ENCODE peak calls at places on chromosome 6, in eight cellular contexts. One of them, this sample, is unnamed.

GRCh38 chr6:157980288-157981131 is 1.2 kb upstream of the SYNJ2 start:
- DNase-seq in stimulated activated CD4-positive, alpha-beta T cell treated with anti-CD3 and anti-CD28 coated beads, TNF-alpha, amount 100 ng/mL, for 24 hours: no peak
- DNase-seq in GM23338: no peak
- DNase-seq in stimulated activated CD8-positive, alpha-beta memory T cell treated with anti-CD3 and anti-CD28 coated beads, Interleukin-2, amount 100 ng/mL, for 48 hours: no peak
- DNase-seq in CD4-positive, alpha-beta memory T cell: peak; percentile 20
- DNase-seq in NCI-H1436: no peak
- DNase-seq in Panc1: no peak
- DNase-seq in HTR-8/SVneo: no peak
- DNase-seq in this sample: no peak

GRCh38 chr6:152748843-152749242 is 1.8 kb upstream of the VIP start:
- DNase-seq in stimulated activated CD4-positive, alpha-beta T cell treated with anti-CD3 and anti-CD28 coated beads, TNF-alpha, amount 100 ng/mL, for 24 hours: no peak
- DNase-seq in NCI-H1436: peak; percentile 30
- DNase-seq in CD4-positive, alpha-beta memory T cell: no peak
- DNase-seq in Panc1: peak; percentile 28
- DNase-seq in GM23338: peak; percentile 44
- DNase-seq in stimulated activated CD8-positive, alpha-beta memory T cell treated with anti-CD3 and anti-CD28 coated beads, Interleukin-2, amount 100 ng/mL, for 48 hours: no peak
- DNase-seq in HTR-8/SVneo: no peak
- DNase-seq in this sample: no peak

GRCh38 chr6:37137881-37138568 is 31.9 kb upstream of the PIM1 start:
- DNase-seq in Panc1: no peak
- DNase-seq in stimulated activated CD4-positive, alpha-beta T cell treated with anti-CD3 and anti-CD28 coated beads, TNF-alpha, amount 100 ng/mL, for 24 hours: no peak
- DNase-seq in stimulated activated CD8-positive, alpha-beta memory T cell treated with anti-CD3 and anti-CD28 coated beads, Interleukin-2, amount 100 ng/mL, for 48 hours: no peak
- DNase-seq in GM23338: no peak
- DNase-seq in CD4-positive, alpha-beta memory T cell: no peak
- DNase-seq in HTR-8/SVneo: peak; percentile 65
- DNase-seq in NCI-H1436: no peak
- DNase-seq in this sample: no peak

GRCh38 chr6:108839068-108839467 is 9.2 kb upstream of the ARMC2 start:
- DNase-seq in NCI-H1436: no peak
- DNase-seq in stimulated activated CD4-positive, alpha-beta T cell treated with anti-CD3 and anti-CD28 coated beads, TNF-alpha, amount 100 ng/mL, for 24 hours: no peak
- DNase-seq in GM23338: peak; percentile 44
- DNase-seq in CD4-positive, alpha-beta memory T cell: no peak
- DNase-seq in stimulated activated CD8-positive, alpha-beta memory T cell treated with anti-CD3 and anti-CD28 coated beads, Interleukin-2, amount 100 ng/mL, for 48 hours: no peak
- DNase-seq in HTR-8/SVneo: no peak
- DNase-seq in Panc1: no peak
- DNase-seq in this sample: no peak

GRCh38 chr6:136783495-136784270 is 8.6 kb downstream of the MAP3K5 start:
- DNase-seq in CD4-positive, alpha-beta memory T cell: no peak
- DNase-seq in GM23338: no peak
- DNase-seq in Panc1: no peak
- DNase-seq in stimulated activated CD8-positive, alpha-beta memory T cell treated with anti-CD3 and anti-CD28 coated beads, Interleukin-2, amount 100 ng/mL, for 48 hours: no peak
- DNase-seq in stimulated activated CD4-positive, alpha-beta T cell treated with anti-CD3 and anti-CD28 coated beads, TNF-alpha, amount 100 ng/mL, for 24 hours: no peak
- DNase-seq in HTR-8/SVneo: no peak
- DNase-seq in NCI-H1436: no peak
- DNase-seq in this sample: no peak

GRCh38 chr6:80457044-80457933 is 350.8 kb downstream of the BCKDHB start:
- DNase-seq in HTR-8/SVneo: peak; percentile 31
- DNase-seq in stimulated activated CD4-positive, alpha-beta T cell treated with anti-CD3 and anti-CD28 coated beads, TNF-alpha, amount 100 ng/mL, for 24 hours: no peak
- DNase-seq in CD4-positive, alpha-beta memory T cell: no peak
- DNase-seq in stimulated activated CD8-positive, alpha-beta memory T cell treated with anti-CD3 and anti-CD28 coated beads, Interleukin-2, amount 100 ng/mL, for 48 hours: no peak
- DNase-seq in GM23338: no peak
- DNase-seq in NCI-H1436: no peak
- DNase-seq in Panc1: no peak
- DNase-seq in this sample: no peak

GRCh38 chr6:41637179-41638001 is 878 bp upstream of the MDFI start:
- DNase-seq in Panc1: no peak
- DNase-seq in NCI-H1436: no peak
- DNase-seq in stimulated activated CD8-positive, alpha-beta memory T cell treated with anti-CD3 and anti-CD28 coated beads, Interleukin-2, amount 100 ng/mL, for 48 hours: no peak
- DNase-seq in GM23338: peak; percentile 67
- DNase-seq in CD4-positive, alpha-beta memory T cell: no peak
- DNase-seq in HTR-8/SVneo: peak; percentile 31
- DNase-seq in stimulated activated CD4-positive, alpha-beta T cell treated with anti-CD3 and anti-CD28 coated beads, TNF-alpha, amount 100 ng/mL, for 24 hours: no peak
- DNase-seq in this sample: no peak

GRCh38 chr6:79426625-79427278 is 110.5 kb downstream of the LCA5 start:
- DNase-seq in stimulated activated CD4-positive, alpha-beta T cell treated with anti-CD3 and anti-CD28 coated beads, TNF-alpha, amount 100 ng/mL, for 24 hours: no peak
- DNase-seq in CD4-positive, alpha-beta memory T cell: no peak
- DNase-seq in NCI-H1436: no peak
- DNase-seq in stimulated activated CD8-positive, alpha-beta memory T cell treated with anti-CD3 and anti-CD28 coated beads, Interleukin-2, amount 100 ng/mL, for 48 hours: no peak
- DNase-seq in HTR-8/SVneo: no peak
- DNase-seq in Panc1: no peak
- DNase-seq in GM23338: no peak
- DNase-seq in this sample: no peak

GRCh38 chr6:53119772-53120409 is 28.8 kb downstream of the GCM1 start:
- DNase-seq in CD4-positive, alpha-beta memory T cell: no peak
- DNase-seq in NCI-H1436: no peak
- DNase-seq in stimulated activated CD4-positive, alpha-beta T cell treated with anti-CD3 and anti-CD28 coated beads, TNF-alpha, amount 100 ng/mL, for 24 hours: no peak
- DNase-seq in GM23338: peak; percentile 64
- DNase-seq in stimulated activated CD8-positive, alpha-beta memory T cell treated with anti-CD3 and anti-CD28 coated beads, Interleukin-2, amount 100 ng/mL, for 48 hours: no peak
- DNase-seq in Panc1: peak; percentile 22
- DNase-seq in HTR-8/SVneo: peak; percentile 14
- DNase-seq in this sample: no peak

GRCh38 chr6:112144145-112144926 is 56.9 kb downstream of the FAM229B start:
- DNase-seq in stimulated activated CD4-positive, alpha-beta T cell treated with anti-CD3 and anti-CD28 coated beads, TNF-alpha, amount 100 ng/mL, for 24 hours: no peak
- DNase-seq in GM23338: no peak
- DNase-seq in NCI-H1436: peak; percentile 32
- DNase-seq in Panc1: no peak
- DNase-seq in stimulated activated CD8-positive, alpha-beta memory T cell treated with anti-CD3 and anti-CD28 coated beads, Interleukin-2, amount 100 ng/mL, for 48 hours: no peak
- DNase-seq in HTR-8/SVneo: no peak
- DNase-seq in CD4-positive, alpha-beta memory T cell: no peak
- DNase-seq in this sample: no peak

GRCh38 chr6:32176476-32177181 is 745 bp upstream of the AGPAT1 start:
- DNase-seq in GM23338: no peak
- DNase-seq in CD4-positive, alpha-beta memory T cell: no peak
- DNase-seq in stimulated activated CD4-positive, alpha-beta T cell treated with anti-CD3 and anti-CD28 coated beads, TNF-alpha, amount 100 ng/mL, for 24 hours: no peak
- DNase-seq in HTR-8/SVneo: no peak
- DNase-seq in stimulated activated CD8-positive, alpha-beta memory T cell treated with anti-CD3 and anti-CD28 coated beads, Interleukin-2, amount 100 ng/mL, for 48 hours: no peak
- DNase-seq in Panc1: no peak
- DNase-seq in NCI-H1436: no peak
- DNase-seq in this sample: no peak

GRCh38 chr6:169654590-169655391 is 47.0 kb downstream of the WDR27 start:
- DNase-seq in stimulated activated CD4-positive, alpha-beta T cell treated with anti-CD3 and anti-CD28 coated beads, TNF-alpha, amount 100 ng/mL, for 24 hours: peak; percentile 25
- DNase-seq in stimulated activated CD8-positive, alpha-beta memory T cell treated with anti-CD3 and anti-CD28 coated beads, Interleukin-2, amount 100 ng/mL, for 48 hours: peak; percentile 33
- DNase-seq in NCI-H1436: peak; percentile 63
- DNase-seq in GM23338: peak; percentile 82
- DNase-seq in HTR-8/SVneo: no peak
- DNase-seq in Panc1: peak; percentile 24
- DNase-seq in CD4-positive, alpha-beta memory T cell: peak; percentile 81
- DNase-seq in this sample: peak; percentile 39

GRCh38 chr6:83578057-83578456 is 65.7 kb downstream of the PRSS35 start:
- DNase-seq in HTR-8/SVneo: no peak
- DNase-seq in NCI-H1436: no peak
- DNase-seq in stimulated activated CD4-positive, alpha-beta T cell treated with anti-CD3 and anti-CD28 coated beads, TNF-alpha, amount 100 ng/mL, for 24 hours: no peak
- DNase-seq in Panc1: no peak
- DNase-seq in CD4-positive, alpha-beta memory T cell: no peak
- DNase-seq in stimulated activated CD8-positive, alpha-beta memory T cell treated with anti-CD3 and anti-CD28 coated beads, Interleukin-2, amount 100 ng/mL, for 48 hours: no peak
- DNase-seq in GM23338: no peak
- DNase-seq in this sample: no peak

GRCh38 chr6:160088069-160088773 is 33.4 kb upstream of the SLC22A1 start:
- DNase-seq in stimulated activated CD8-positive, alpha-beta memory T cell treated with anti-CD3 and anti-CD28 coated beads, Interleukin-2, amount 100 ng/mL, for 48 hours: no peak
- DNase-seq in stimulated activated CD4-positive, alpha-beta T cell treated with anti-CD3 and anti-CD28 coated beads, TNF-alpha, amount 100 ng/mL, for 24 hours: no peak
- DNase-seq in Panc1: no peak
- DNase-seq in CD4-positive, alpha-beta memory T cell: no peak
- DNase-seq in NCI-H1436: peak; percentile 5
- DNase-seq in HTR-8/SVneo: peak; percentile 79
- DNase-seq in GM23338: peak; percentile 71
- DNase-seq in this sample: no peak

GRCh38 chr6:73519943-73520687 is 717 bp downstream of the EEF1A1 start:
- DNase-seq in Panc1: no peak
- DNase-seq in HTR-8/SVneo: peak; percentile 44
- DNase-seq in NCI-H1436: peak; percentile 54
- DNase-seq in CD4-positive, alpha-beta memory T cell: peak; percentile 79
- DNase-seq in stimulated activated CD4-positive, alpha-beta T cell treated with anti-CD3 and anti-CD28 coated beads, TNF-alpha, amount 100 ng/mL, for 24 hours: peak; percentile 78
- DNase-seq in GM23338: peak; percentile 57
- DNase-seq in stimulated activated CD8-positive, alpha-beta memory T cell treated with anti-CD3 and anti-CD28 coated beads, Interleukin-2, amount 100 ng/mL, for 48 hours: peak; percentile 66
- DNase-seq in this sample: no peak

GRCh38 chr6:113318553-113318952 is 538.6 kb upstream of the MARCKS start:
- DNase-seq in Panc1: no peak
- DNase-seq in stimulated activated CD4-positive, alpha-beta T cell treated with anti-CD3 and anti-CD28 coated beads, TNF-alpha, amount 100 ng/mL, for 24 hours: no peak
- DNase-seq in HTR-8/SVneo: no peak
- DNase-seq in GM23338: no peak
- DNase-seq in stimulated activated CD8-positive, alpha-beta memory T cell treated with anti-CD3 and anti-CD28 coated beads, Interleukin-2, amount 100 ng/mL, for 48 hours: no peak
- DNase-seq in CD4-positive, alpha-beta memory T cell: no peak
- DNase-seq in NCI-H1436: peak; percentile 41
- DNase-seq in this sample: no peak

GRCh38 chr6:44701637-44702101 is 314.2 kb downstream of the CDC5L start:
- DNase-seq in GM23338: peak; percentile 53
- DNase-seq in HTR-8/SVneo: no peak
- DNase-seq in stimulated activated CD4-positive, alpha-beta T cell treated with anti-CD3 and anti-CD28 coated beads, TNF-alpha, amount 100 ng/mL, for 24 hours: no peak
- DNase-seq in Panc1: no peak
- DNase-seq in CD4-positive, alpha-beta memory T cell: no peak
- DNase-seq in stimulated activated CD8-positive, alpha-beta memory T cell treated with anti-CD3 and anti-CD28 coated beads, Interleukin-2, amount 100 ng/mL, for 48 hours: no peak
- DNase-seq in NCI-H1436: no peak
- DNase-seq in this sample: no peak

GRCh38 chr6:137874204-137875001 is 7.3 kb downstream of the TNFAIP3 start:
- DNase-seq in stimulated activated CD4-positive, alpha-beta T cell treated with anti-CD3 and anti-CD28 coated beads, TNF-alpha, amount 100 ng/mL, for 24 hours: no peak
- DNase-seq in GM23338: no peak
- DNase-seq in NCI-H1436: no peak
- DNase-seq in HTR-8/SVneo: no peak
- DNase-seq in CD4-positive, alpha-beta memory T cell: peak; percentile 22
- DNase-seq in Panc1: no peak
- DNase-seq in stimulated activated CD8-positive, alpha-beta memory T cell treated with anti-CD3 and anti-CD28 coated beads, Interleukin-2, amount 100 ng/mL, for 48 hours: no peak
- DNase-seq in this sample: no peak

GRCh38 chr6:11168091-11168635 is 56.6 kb upstream of the ERVFRD-1 start:
- DNase-seq in NCI-H1436: no peak
- DNase-seq in GM23338: no peak
- DNase-seq in HTR-8/SVneo: no peak
- DNase-seq in stimulated activated CD4-positive, alpha-beta T cell treated with anti-CD3 and anti-CD28 coated beads, TNF-alpha, amount 100 ng/mL, for 24 hours: no peak
- DNase-seq in stimulated activated CD8-positive, alpha-beta memory T cell treated with anti-CD3 and anti-CD28 coated beads, Interleukin-2, amount 100 ng/mL, for 48 hours: no peak
- DNase-seq in Panc1: no peak
- DNase-seq in CD4-positive, alpha-beta memory T cell: no peak
- DNase-seq in this sample: no peak

GRCh38 chr6:34688956-34689355 is 7.6 kb downstream of the ILRUN start:
- DNase-seq in HTR-8/SVneo: no peak
- DNase-seq in stimulated activated CD8-positive, alpha-beta memory T cell treated with anti-CD3 and anti-CD28 coated beads, Interleukin-2, amount 100 ng/mL, for 48 hours: no peak
- DNase-seq in NCI-H1436: no peak
- DNase-seq in GM23338: no peak
- DNase-seq in CD4-positive, alpha-beta memory T cell: no peak
- DNase-seq in Panc1: no peak
- DNase-seq in stimulated activated CD4-positive, alpha-beta T cell treated with anti-CD3 and anti-CD28 coated beads, TNF-alpha, amount 100 ng/mL, for 24 hours: no peak
- DNase-seq in this sample: no peak

GRCh38 chr6:141326426-141326825 is 806.3 kb upstream of the GJE1 start:
- DNase-seq in Panc1: peak; percentile 97
- DNase-seq in stimulated activated CD4-positive, alpha-beta T cell treated with anti-CD3 and anti-CD28 coated beads, TNF-alpha, amount 100 ng/mL, for 24 hours: peak; percentile 63
- DNase-seq in NCI-H1436: no peak
- DNase-seq in GM23338: no peak
- DNase-seq in CD4-positive, alpha-beta memory T cell: peak; percentile 47
- DNase-seq in stimulated activated CD8-positive, alpha-beta memory T cell treated with anti-CD3 and anti-CD28 coated beads, Interleukin-2, amount 100 ng/mL, for 48 hours: peak; percentile 10
- DNase-seq in HTR-8/SVneo: peak; percentile 41
- DNase-seq in this sample: no peak

GRCh38 chr6:111533087-111533784 is 50.2 kb upstream of the REV3L start:
- DNase-seq in stimulated activated CD4-positive, alpha-beta T cell treated with anti-CD3 and anti-CD28 coated beads, TNF-alpha, amount 100 ng/mL, for 24 hours: no peak
- DNase-seq in CD4-positive, alpha-beta memory T cell: peak; percentile 21
- DNase-seq in GM23338: no peak
- DNase-seq in HTR-8/SVneo: no peak
- DNase-seq in stimulated activated CD8-positive, alpha-beta memory T cell treated with anti-CD3 and anti-CD28 coated beads, Interleukin-2, amount 100 ng/mL, for 48 hours: no peak
- DNase-seq in Panc1: no peak
- DNase-seq in NCI-H1436: no peak
- DNase-seq in this sample: no peak

GRCh38 chr6:28140616-28141015 is 1.1 kb upstream of the ZKSCAN8 start:
- DNase-seq in NCI-H1436: no peak
- DNase-seq in stimulated activated CD4-positive, alpha-beta T cell treated with anti-CD3 and anti-CD28 coated beads, TNF-alpha, amount 100 ng/mL, for 24 hours: no peak
- DNase-seq in GM23338: no peak
- DNase-seq in HTR-8/SVneo: no peak
- DNase-seq in CD4-positive, alpha-beta memory T cell: no peak
- DNase-seq in stimulated activated CD8-positive, alpha-beta memory T cell treated with anti-CD3 and anti-CD28 coated beads, Interleukin-2, amount 100 ng/mL, for 48 hours: no peak
- DNase-seq in Panc1: no peak
- DNase-seq in this sample: no peak

GRCh38 chr6:257031-257725 is 35.1 kb upstream of the DUSP22 start:
- DNase-seq in GM23338: peak; percentile 5
- DNase-seq in HTR-8/SVneo: no peak
- DNase-seq in stimulated activated CD8-positive, alpha-beta memory T cell treated with anti-CD3 and anti-CD28 coated beads, Interleukin-2, amount 100 ng/mL, for 48 hours: no peak
- DNase-seq in Panc1: no peak
- DNase-seq in CD4-positive, alpha-beta memory T cell: no peak
- DNase-seq in stimulated activated CD4-positive, alpha-beta T cell treated with anti-CD3 and anti-CD28 coated beads, TNF-alpha, amount 100 ng/mL, for 24 hours: no peak
- DNase-seq in NCI-H1436: no peak
- DNase-seq in this sample: no peak

GRCh38 chr6:93210908-93211307 is 208.5 kb downstream of the EPHA7 start:
- DNase-seq in CD4-positive, alpha-beta memory T cell: no peak
- DNase-seq in stimulated activated CD4-positive, alpha-beta T cell treated with anti-CD3 and anti-CD28 coated beads, TNF-alpha, amount 100 ng/mL, for 24 hours: no peak
- DNase-seq in HTR-8/SVneo: no peak
- DNase-seq in GM23338: peak; percentile 28
- DNase-seq in stimulated activated CD8-positive, alpha-beta memory T cell treated with anti-CD3 and anti-CD28 coated beads, Interleukin-2, amount 100 ng/mL, for 48 hours: no peak
- DNase-seq in Panc1: no peak
- DNase-seq in NCI-H1436: no peak
- DNase-seq in this sample: no peak

GRCh38 chr6:46103437-46103836 is 26.4 kb upstream of the ENPP4 start:
- DNase-seq in stimulated activated CD4-positive, alpha-beta T cell treated with anti-CD3 and anti-CD28 coated beads, TNF-alpha, amount 100 ng/mL, for 24 hours: no peak
- DNase-seq in CD4-positive, alpha-beta memory T cell: no peak
- DNase-seq in GM23338: peak; percentile 21
- DNase-seq in HTR-8/SVneo: no peak
- DNase-seq in NCI-H1436: no peak
- DNase-seq in Panc1: no peak
- DNase-seq in stimulated activated CD8-positive, alpha-beta memory T cell treated with anti-CD3 and anti-CD28 coated beads, Interleukin-2, amount 100 ng/mL, for 48 hours: no peak
- DNase-seq in this sample: no peak

GRCh38 chr6:56677559-56677958 is 34.9 kb upstream of the DST start:
- DNase-seq in NCI-H1436: no peak
- DNase-seq in HTR-8/SVneo: no peak
- DNase-seq in GM23338: no peak
- DNase-seq in Panc1: no peak
- DNase-seq in stimulated activated CD4-positive, alpha-beta T cell treated with anti-CD3 and anti-CD28 coated beads, TNF-alpha, amount 100 ng/mL, for 24 hours: no peak
- DNase-seq in stimulated activated CD8-positive, alpha-beta memory T cell treated with anti-CD3 and anti-CD28 coated beads, Interleukin-2, amount 100 ng/mL, for 48 hours: no peak
- DNase-seq in CD4-positive, alpha-beta memory T cell: no peak
- DNase-seq in this sample: no peak

GRCh38 chr6:46325561-46326525 is 155.1 kb upstream of the ENPP5 start:
- DNase-seq in CD4-positive, alpha-beta memory T cell: no peak
- DNase-seq in GM23338: peak; percentile 36
- DNase-seq in stimulated activated CD8-positive, alpha-beta memory T cell treated with anti-CD3 and anti-CD28 coated beads, Interleukin-2, amount 100 ng/mL, for 48 hours: no peak
- DNase-seq in stimulated activated CD4-positive, alpha-beta T cell treated with anti-CD3 and anti-CD28 coated beads, TNF-alpha, amount 100 ng/mL, for 24 hours: no peak
- DNase-seq in NCI-H1436: peak; percentile 90
- DNase-seq in Panc1: no peak
- DNase-seq in HTR-8/SVneo: peak; percentile 10
- DNase-seq in this sample: no peak

GRCh38 chr6:75815756-75816155 is 66.7 kb downstream of the MYO6 start:
- DNase-seq in stimulated activated CD8-positive, alpha-beta memory T cell treated with anti-CD3 and anti-CD28 coated beads, Interleukin-2, amount 100 ng/mL, for 48 hours: no peak
- DNase-seq in NCI-H1436: no peak
- DNase-seq in GM23338: no peak
- DNase-seq in Panc1: no peak
- DNase-seq in stimulated activated CD4-positive, alpha-beta T cell treated with anti-CD3 and anti-CD28 coated beads, TNF-alpha, amount 100 ng/mL, for 24 hours: no peak
- DNase-seq in CD4-positive, alpha-beta memory T cell: no peak
- DNase-seq in HTR-8/SVneo: no peak
- DNase-seq in this sample: no peak

This sample was measured in GM18507.